ENCODE peak calls at places on chromosomes 12 and 14, in five cellular contexts. H is natural killer cell, B is AG04450, Z is left ventricle myocardium inferior, J is HFFc6. K is an unnamed sample.

GRCh38 chr14:49545071-49545470 is 41.1 kb downstream of the RPS29 start:
- DNase-seq in Z (no peak), B (no peak), H (no peak), J (no peak), K (no peak)

GRCh38 chr12:64395739-64396138 is 5.2 kb upstream of the C12orf56 start:
- DNase-seq in B (no peak), H (no peak), J (no peak), Z (no peak), K (no peak)

GRCh38 chr12:58408516-58408915 is 467.1 kb downstream of the ATP23 start:
- DNase-seq in H (no peak), B (no peak), Z (no peak), J (peak; percentile 36), K (no peak)

GRCh38 chr14:102574840-102575478 is 17.5 kb upstream of the RCOR1 start:
- DNase-seq in H (no peak), B (no peak), J (no peak), Z (no peak), K (no peak)

GRCh38 chr12:57151741-57152407 is 4.5 kb upstream of the LRP1-AS start:
- DNase-seq in B (peak; percentile 56), J (peak; percentile 63), Z (peak; percentile 61), H (no peak), K (no peak)

GRCh38 chr14:72591401-72591800 is 302.5 kb downstream of the DPF3 start:
- DNase-seq in J (no peak), H (no peak), B (no peak), Z (no peak), K (no peak)

GRCh38 chr14:35121026-35121886 is 534 bp downstream of the PPP2R3C start:
- DNase-seq in Z (peak; percentile 17), H (no peak), J (no peak), B (no peak), K (no peak)

GRCh38 chr14:105150368-105151111 is 18.0 kb downstream of the JAG2 start:
- DNase-seq in Z (peak; percentile 12), H (no peak), J (no peak), B (no peak), K (no peak)

GRCh38 chr14:49970474-49971147 is 77.7 kb downstream of the ARF6 start:
- DNase-seq in B (no peak), H (no peak), J (no peak), Z (no peak), K (no peak)

GRCh38 chr14:101467181-101467926 is 93.9 kb upstream of the DIO3 start:
- DNase-seq in B (no peak), J (no peak), Z (no peak), H (no peak), K (peak; percentile 18)

GRCh38 chr12:25241171-25242020 is 9.3 kb downstream of the KRAS start:
- DNase-seq in B (no peak), Z (no peak), J (peak; percentile 47), H (no peak), K (no peak)

GRCh38 chr12:58026892-58027891 is 85.8 kb downstream of the ATP23 start:
- DNase-seq in Z (no peak), H (no peak), J (no peak), B (no peak), K (no peak)

GRCh38 chr12:27031531-27031930 is 9.2 kb downstream of the MED21 start:
- DNase-seq in H (no peak), Z (no peak), J (no peak), B (no peak), K (no peak)

GRCh38 chr14:68248481-68249255 is 429.1 kb downstream of the RAD51B start:
- DNase-seq in Z (no peak), B (no peak), J (peak; percentile 53), H (no peak), K (no peak)

GRCh38 chr14:58249611-58250010 is 5.0 kb downstream of the PSMA3 start:
- DNase-seq in Z (no peak), J (no peak), H (no peak), B (no peak), K (no peak)

GRCh38 chr12:40152783-40153383 is 47.0 kb upstream of the SLC2A13 start:
- DNase-seq in H (no peak), B (peak; percentile 6), J (peak; percentile 0), Z (peak; percentile 30), K (peak; percentile 31)

GRCh38 chr14:32080001-32080510 is 3.0 kb downstream of the ARHGAP5 start:
- DNase-seq in B (no peak), J (peak; percentile 1), Z (no peak), H (no peak), K (no peak)

GRCh38 chr14:44981198-44981597 is 19.2 kb downstream of the TOGARAM1 start:
- DNase-seq in J (no peak), Z (no peak), B (no peak), H (no peak), K (no peak)

GRCh38 chr12:128864516-128865186 is 11.4 kb downstream of the GLT1D1 start:
- DNase-seq in B (no peak), Z (peak; percentile 50), H (no peak), J (no peak), K (no peak)

GRCh38 chr14:38255673-38256357 is at the start of gene CLEC14A:
- DNase-seq in B (no peak), H (no peak), J (no peak), Z (peak; percentile 84), K (no peak)

GRCh38 chr12:92608418-92609091 is 94.2 kb upstream of the PLEKHG7 start:
- DNase-seq in J (peak; percentile 57), H (no peak), Z (no peak), B (no peak), K (no peak)

GRCh38 chr12:53046655-53047220 is 3.1 kb upstream of the TNS2 start:
- DNase-seq in H (peak; percentile 30), B (peak; percentile 72), Z (peak; percentile 90), J (peak; percentile 85), K (no peak)

GRCh38 chr14:73238262-73238852 is 1.1 kb downstream of the PAPLN start:
- DNase-seq in Z (no peak), B (peak; percentile 18), H (no peak), J (peak; percentile 63), K (no peak)

GRCh38 chr14:104085032-104085888 is at the start of gene ASPG:
- DNase-seq in B (no peak), H (peak; percentile 15), Z (peak; percentile 37), J (no peak), K (peak; percentile 14)

GRCh38 chr12:31849090-31849687 is 110.0 kb upstream of the RESF1 start:
- DNase-seq in B (no peak), J (no peak), Z (no peak), H (no peak), K (no peak)

GRCh38 chr14:49250109-49250508 is 336.1 kb downstream of the RPS29 start:
- DNase-seq in Z (no peak), H (no peak), J (no peak), B (no peak), K (no peak)

GRCh38 chr14:98099527-98099926 is 1172.5 kb downstream of the BCL11B start:
- DNase-seq in H (no peak), J (no peak), B (no peak), Z (no peak), K (no peak)

GRCh38 chr12:94618995-94619695 is 31.2 kb downstream of the TMCC3 start:
- DNase-seq in B (peak; percentile 64), J (peak; percentile 79), Z (no peak), H (no peak), K (no peak)

GRCh38 chr14:87133073-87133815 is 859.7 kb downstream of the GALC start:
- DNase-seq in B (peak; percentile 88), J (no peak), H (no peak), Z (peak; percentile 19), K (no peak)

GRCh38 chr12:57430117-57430930 is 519 bp downstream of the R3HDM2 start:
- DNase-seq in Z (peak; percentile 53), B (no peak), H (no peak), J (peak; percentile 6), K (no peak)

GRCh38 chr12:7994731-7995205 is 37.7 kb upstream of the FOXJ2 start:
- DNase-seq in Z (no peak), J (peak; percentile 96), H (no peak), B (peak; percentile 87), K (no peak)

GRCh38 chr14:26820101-26820500 is 222.3 kb upstream of the NOVA1 start:
- DNase-seq in J (no peak), H (no peak), Z (no peak), B (no peak), K (no peak)

GRCh38 chr14:105021656-105022275 is 883 bp upstream of the CDCA4 start:
- DNase-seq in Z (no peak), J (no peak), B (no peak), H (no peak), K (no peak)

GRCh38 chr12:92961949-92962348 is 32.9 kb upstream of the EEA1 start:
- DNase-seq in Z (no peak), J (no peak), B (no peak), H (no peak), K (no peak)

GRCh38 chr12:113524495-113524894 is 52.8 kb upstream of the LHX5 start:
- DNase-seq in H (no peak), B (no peak), J (no peak), Z (no peak), K (no peak)
- TF ChIP-seq CTCF in H (no peak), B (no peak), J (no peak), Z (no peak), K (no peak)

GRCh38 chr14:93475471-93475870 is 44.7 kb downstream of the UNC79 start:
- DNase-seq in Z (no peak), J (no peak), H (no peak), B (no peak), K (no peak)

GRCh38 chr14:93481758-93482157 is 51.0 kb downstream of the UNC79 start:
- DNase-seq in B (no peak), J (no peak), Z (no peak), H (no peak), K (no peak)

GRCh38 chr14:93480867-93481266 is 50.1 kb downstream of the UNC79 start:
- DNase-seq in B (no peak), H (no peak), Z (no peak), J (no peak), K (no peak)

DNA sequence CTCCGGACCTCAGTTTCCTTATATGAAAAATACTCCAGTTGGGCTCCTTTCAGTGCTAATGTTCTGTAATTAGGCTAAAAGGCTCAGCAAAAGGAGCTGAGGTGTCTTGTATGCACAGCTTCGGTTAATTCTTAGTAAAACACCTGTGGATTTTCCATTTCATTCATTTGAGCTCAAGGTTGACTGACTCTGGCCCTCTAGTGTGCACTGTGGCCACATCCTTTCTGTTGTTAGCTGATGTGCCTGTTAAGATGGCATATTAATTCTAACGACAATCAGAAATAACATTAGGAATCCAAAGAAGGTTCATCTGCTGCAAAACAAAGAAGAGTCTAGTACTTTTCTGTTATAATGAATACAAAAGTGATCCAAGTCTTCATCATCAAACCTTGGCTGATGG is 45.6 kb downstream of the UNC79 start:
- DNase-seq in J (no peak), Z (no peak), H (no peak), B (no peak), K (no peak)
- TF ChIP-seq CTCF in J (no peak), Z (no peak), H (no peak), B (no peak), K (no peak)

DNA sequence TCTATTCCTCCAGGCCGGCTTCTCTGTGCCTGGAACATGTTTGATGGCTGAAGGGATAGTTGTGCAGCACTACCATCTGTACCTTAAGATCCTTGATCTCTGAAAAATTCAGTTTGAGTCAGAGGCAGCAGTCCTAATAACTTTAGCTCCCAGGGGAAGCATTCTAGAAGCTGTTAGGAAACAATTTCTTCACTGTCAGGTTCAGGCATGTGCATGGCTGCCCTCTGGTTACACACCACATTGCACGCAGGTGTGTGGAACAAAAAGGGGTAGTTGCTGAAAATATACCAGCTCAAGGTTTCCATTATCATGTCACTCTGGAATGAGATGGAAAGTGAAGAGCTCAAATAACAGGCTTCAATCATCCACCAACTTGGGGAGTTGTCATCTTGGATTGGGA is 80.1 kb downstream of the CHST11 start:
- DNase-seq in H (no peak), J (no peak), B (no peak), Z (no peak), K (no peak)
- TF ChIP-seq CTCF in H (no peak), J (no peak), B (no peak), Z (no peak), K (no peak)

GRCh38 chr14:65853407-65853955 is 441.0 kb downstream of the FUT8 start:
- DNase-seq in Z (no peak), H (no peak), J (no peak), B (no peak), K (no peak)
- TF ChIP-seq CTCF in Z (no peak), H (no peak), J (no peak), B (no peak), K (no peak)

K was measured in omental fat pad.